ENCODE peak calls at places on chromosome 13, in seven cellular contexts. V is heart left ventricle, J is GM12878, I is prostate gland, X is sigmoid colon, K is transverse colon, Z is A549. W is an unnamed sample.
A peak's percentile ranks its signal among the peaks of the same experiment; 100 is the strongest.

GRCh38 chr13:74687452-74688180 is 553.4 kb upstream of the KLF12 start:
- DNase-seq in V (peak; percentile 52), J (no peak), I (no peak), X (no peak), K (no peak), Z (no peak), W (no peak)

GRCh38 chr13:70568571-70568970 is 460.3 kb upstream of the KLHL1 start:
- DNase-seq in V (no peak), J (peak; percentile 5), I (peak; percentile 9), X (no peak), K (no peak), Z (peak; percentile 1), W (no peak)

GRCh38 chr13:31207630-31208549 is 8.1 kb downstream of the B3GLCT start:
- DNase-seq in V (peak; percentile 40), J (no peak), I (no peak), X (peak; percentile 82), K (no peak), Z (no peak), W (no peak)

GRCh38 chr13:71879129-71879535 is 12.1 kb upstream of the DACH1 start:
- DNase-seq in V (peak; percentile 12), J (no peak), I (peak; percentile 10), X (no peak), K (no peak), Z (no peak), W (no peak)

GRCh38 chr13:95608640-95609280 is 35.7 kb downstream of the DZIP1 start:
- DNase-seq in V (no peak), J (no peak), I (no peak), X (no peak), K (no peak), Z (no peak), W (no peak)

GRCh38 chr13:27528908-27529307 is 78.5 kb upstream of the MTIF3 start:
- DNase-seq in V (no peak), J (no peak), I (no peak), X (no peak), K (no peak), Z (no peak), W (no peak)

GRCh38 chr13:73058741-73059459 is at the start of gene KLF5:
- DNase-seq in V (peak; percentile 95), J (peak; percentile 48), I (peak; percentile 99), X (peak; percentile 97), K (peak; percentile 98), Z (peak; percentile 67), W (peak; percentile 97)

GRCh38 chr13:85313761-85314503 is 485.3 kb downstream of the SLITRK6 start:
- DNase-seq in V (no peak), J (no peak), I (no peak), X (no peak), K (no peak), Z (peak; percentile 0), W (no peak)

GRCh38 chr13:97179501-97179900 is 42.6 kb upstream of the MBNL2 start:
- DNase-seq in V (no peak), J (no peak), I (no peak), X (no peak), K (no peak), Z (no peak), W (no peak)

GRCh38 chr13:40539954-40540706 is 126.3 kb downstream of the FOXO1 start:
- DNase-seq in V (no peak), J (no peak), I (peak; percentile 34), X (no peak), K (no peak), Z (peak; percentile 30), W (no peak)

GRCh38 chr13:113178070-113178895 is 19.8 kb downstream of the PROZ start:
- DNase-seq in V (no peak), J (no peak), I (no peak), X (no peak), K (no peak), Z (no peak), W (no peak)

GRCh38 chr13:57935965-57936364 is 304.4 kb downstream of the PCDH17 start:
- DNase-seq in V (no peak), J (no peak), I (no peak), X (no peak), K (no peak), Z (no peak), W (no peak)

GRCh38 chr13:71219671-71220070 is 647.3 kb downstream of the DACH1 start:
- DNase-seq in V (no peak), J (no peak), I (no peak), X (no peak), K (no peak), Z (no peak), W (no peak)

GRCh38 chr13:47484564-47484963 is 516.5 kb downstream of the SUCLA2 start:
- DNase-seq in V (no peak), J (no peak), I (no peak), X (no peak), K (no peak), Z (no peak), W (no peak)

GRCh38 chr13:36920612-36921185 is 661 bp upstream of the SMAD9 start:
- DNase-seq in V (no peak), J (no peak), I (no peak), X (no peak), K (no peak), Z (no peak), W (no peak)

DNA sequence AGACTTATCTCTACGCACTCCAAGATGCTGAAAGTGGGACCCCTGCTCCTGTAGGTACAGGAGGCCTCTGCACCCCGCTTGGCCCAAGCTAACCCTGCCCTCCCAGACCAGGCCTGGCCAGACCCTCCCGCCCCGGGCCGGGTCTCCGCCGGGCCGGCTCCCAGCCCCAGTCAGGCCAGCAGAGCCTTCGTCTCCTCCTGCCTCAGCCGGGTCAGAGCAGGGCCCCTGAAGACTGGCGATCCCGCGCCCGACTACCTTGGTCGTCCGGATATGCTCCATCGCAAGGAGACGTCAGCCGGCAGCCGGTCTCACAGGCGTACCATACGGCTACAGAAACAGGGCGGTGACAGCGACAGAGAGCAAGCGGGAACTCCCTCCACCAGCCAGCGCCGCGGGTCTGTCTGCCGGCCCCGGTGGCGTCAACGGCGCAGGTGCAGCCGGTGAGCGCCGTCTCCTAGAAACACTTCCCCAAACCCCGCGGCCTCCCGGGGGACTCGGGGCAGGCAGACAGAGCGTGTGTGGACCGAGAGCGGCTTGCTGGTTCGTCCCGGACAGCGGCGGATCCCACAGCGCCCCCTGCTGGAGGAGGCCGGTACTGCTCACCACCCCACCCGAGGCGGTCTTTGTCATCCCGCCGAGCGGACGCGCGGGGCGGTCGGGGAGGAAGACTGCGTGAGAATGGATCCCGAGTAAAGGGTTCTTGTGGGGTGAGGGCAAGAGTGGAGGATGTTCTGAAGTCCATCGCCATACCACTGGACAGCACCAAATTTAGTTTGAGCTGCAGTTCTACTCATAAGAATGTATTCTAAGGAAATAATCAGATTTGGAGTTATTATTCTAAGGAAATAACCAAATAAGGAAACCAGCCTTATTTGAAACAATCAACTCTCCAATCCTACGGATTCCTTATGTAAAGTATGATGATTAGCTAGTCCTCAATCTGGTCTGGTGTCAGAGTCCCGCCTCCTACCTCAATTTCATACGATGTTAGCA is at the start of gene MTMR6:
- DNase-seq in V (peak; percentile 91), J (peak; percentile 80), I (peak; percentile 84), X (peak; percentile 95), K (peak; percentile 94), Z (peak; percentile 68), W (peak; percentile 99)
- TF ChIP-seq POLR2A in V (peak; percentile 48), J (peak; percentile 86), I (peak; percentile 49), X (peak; percentile 34), K (peak; percentile 77), Z (peak; percentile 40), W (no peak)

DNA sequence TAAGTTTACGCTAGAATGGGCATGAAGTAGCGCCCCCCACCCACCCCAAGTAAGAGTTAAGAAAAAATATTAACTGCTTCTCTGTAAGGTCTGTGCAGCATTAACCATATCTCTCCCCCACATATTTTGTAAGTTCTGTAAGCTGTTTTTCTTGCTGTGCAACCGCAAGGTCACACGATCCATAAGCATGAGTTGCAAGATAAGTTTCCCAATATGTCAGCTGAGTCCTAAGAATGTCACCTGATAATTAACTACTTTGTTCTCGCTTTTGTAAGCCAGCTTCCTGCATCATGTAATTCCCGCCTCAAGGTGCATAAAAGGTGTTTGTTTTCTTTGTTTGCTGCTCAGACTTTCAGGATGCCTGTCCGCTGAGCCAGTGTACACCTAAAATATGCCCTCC is 187.0 kb downstream of the MYO16 start:
- DNase-seq in V (no peak), J (no peak), I (no peak), X (no peak), K (no peak), Z (no peak), W (no peak)
- TF ChIP-seq CTCF in V (no peak), J (no peak), I (no peak), X (no peak), K (no peak), Z (no peak), W (no peak)

GRCh38 chr13:102323505-102323904 is 78.3 kb downstream of the FGF14 start:
- DNase-seq in V (no peak), J (no peak), I (no peak), X (no peak), K (no peak), Z (no peak), W (no peak)

GRCh38 chr13:102328909-102329308 is 72.9 kb downstream of the FGF14 start:
- DNase-seq in V (no peak), J (no peak), I (no peak), X (no peak), K (no peak), Z (no peak), W (no peak)

GRCh38 chr13:102325321-102325720 is 76.5 kb downstream of the FGF14 start:
- DNase-seq in V (no peak), J (no peak), I (no peak), X (no peak), K (no peak), Z (no peak), W (no peak)

GRCh38 chr13:102327119-102327617 is 74.7 kb downstream of the FGF14 start:
- DNase-seq in V (no peak), J (no peak), I (no peak), X (no peak), K (no peak), Z (no peak), W (no peak)

GRCh38 chr13:102326381-102327118 is 75.3 kb downstream of the FGF14 start:
- DNase-seq in V (no peak), J (no peak), I (no peak), X (no peak), K (no peak), Z (no peak), W (no peak)
- H3K4me3 ChIP-seq in V (no peak overlapping the region), J (no peak overlapping the region), I (no peak overlapping the region), X (no peak overlapping the region), K (no peak overlapping the region), Z (no peak overlapping the region), W (no peak overlapping the region)

DNA sequence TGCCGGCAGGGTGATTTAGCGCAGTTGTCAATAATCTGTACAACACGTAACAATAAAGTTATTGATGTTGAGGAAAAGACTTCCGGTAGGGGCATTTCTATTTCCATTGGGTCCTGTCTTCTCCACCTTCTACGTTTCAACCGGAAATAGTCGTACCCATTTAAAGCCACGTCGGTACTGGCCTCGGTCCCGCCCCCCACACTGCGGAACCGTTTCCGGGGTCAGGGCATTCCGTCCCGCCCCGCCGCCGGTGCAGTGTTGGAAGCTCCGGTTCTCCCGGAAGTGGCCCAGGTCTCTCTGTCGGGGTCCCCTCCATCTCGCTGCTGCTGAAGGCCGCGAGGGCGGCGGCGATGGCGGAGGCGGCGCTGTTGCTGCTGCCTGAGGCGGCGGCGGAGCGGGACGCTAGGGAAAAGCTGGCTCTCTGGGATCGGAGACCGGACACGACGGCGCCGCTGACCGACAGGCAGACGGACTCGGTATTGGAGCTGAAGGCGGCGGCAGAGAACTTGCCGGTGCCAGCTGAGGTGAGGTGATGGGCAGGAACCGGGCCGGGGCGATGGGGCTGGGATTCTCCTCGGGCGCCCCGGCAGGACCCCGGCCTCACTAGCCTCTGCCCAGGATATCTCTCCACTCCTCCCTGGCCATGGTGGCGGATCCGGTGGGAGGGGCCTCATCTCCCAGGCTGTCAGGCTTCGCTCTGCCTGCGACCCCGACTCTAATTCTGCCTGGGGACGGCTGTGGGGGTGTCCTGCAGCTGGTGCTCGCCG is at the start of gene COG3:
- DNase-seq in V (peak; percentile 94), J (peak; percentile 92), I (peak; percentile 95), X (peak; percentile 97), K (peak; percentile 97), Z (peak; percentile 94), W (peak; percentile 95)
- TF ChIP-seq POLR2A in V (peak; percentile 57), J (peak; percentile 92), I (peak; percentile 75), X (peak; percentile 82), K (peak; percentile 93), Z (peak; percentile 54), W (peak; percentile 16)

W was measured in lower leg skin.